ENCODE peak calls at places on chromosomes 11 and 22, in ten cellular contexts. R is activated CD4-positive, alpha-beta T cell treated with anti-CD3 and anti-CD28 coated beads, Interleukin-2, amount 10 ng/mL, durations not matched to agents 7 days and 5 days; F is NCI-H1436; S is COR-L47; K is activated naive CD4-positive, alpha-beta T cell treated with anti-CD3 and anti-CD28 coated beads, Interleukin-2, amount 50 U/mL, for 16 hours; I is CD8-positive, alpha-beta T cell; M is lung; U is NCI-H446 treated with DMSO at 0.1 percent for 48 hours; A is AG20443; T is midbrain. G is an unnamed sample.

GRCh38 chr11:96303067-96303466 is 39.9 kb downstream of the MAML2 start:
- DNase-seq in I (no peak), F (no peak), T (no peak), M (no peak), U (no peak), S (no peak), K (no peak), A (peak), R (no peak), G (no peak)

GRCh38 chr22:32080904-32081303 is 37.8 kb downstream of the SLC5A1 start:
- DNase-seq in I (no peak), A (peak), S (peak), K (peak), F (peak), M (no peak), R (peak), U (peak), T (no peak), G (peak)

GRCh38 chr11:44661311-44661717 is 65.4 kb upstream of the TSPAN18 start:
- DNase-seq in S (no peak), I (no peak), M (no peak), K (no peak), U (no peak), T (no peak), A (no peak), F (no peak), R (no peak), G (no peak)

GRCh38 chr11:93116641-93117577 is 80.9 kb downstream of the SLC36A4 start:
- DNase-seq in M (no peak), I (no peak), R (no peak), A (no peak), T (no peak), F (no peak), U (no peak), S (no peak), K (no peak), G (no peak)

GRCh38 chr22:46250783-46251125 is 661 bp upstream of the CDPF1 start:
- DNase-seq in A (no peak), R (peak), I (no peak), K (no peak), S (no peak), F (no peak), M (no peak), T (no peak), U (no peak), G (no peak)

GRCh38 chr11:69208190-69209037 is 52.7 kb downstream of the SMIM38 start:
- DNase-seq in M (no peak), A (no peak), U (no peak), K (peak), I (no peak), S (no peak), F (no peak), R (no peak), T (no peak), G (no peak)

GRCh38 chr22:46018859-46019258 is 41.9 kb upstream of the WNT7B start:
- DNase-seq in I (no peak), U (no peak), A (no peak), S (no peak), M (no peak), F (no peak), K (no peak), R (no peak), T (no peak), G (no peak)

GRCh38 chr11:112630496-112630895 is 330.7 kb upstream of the NCAM1 start:
- DNase-seq in S (no peak), T (no peak), F (no peak), A (no peak), U (no peak), I (no peak), M (no peak), R (no peak), K (no peak), G (no peak)

GRCh38 chr11:113506461-113506860 is 31.3 kb upstream of the DRD2 start:
- DNase-seq in R (no peak), I (no peak), M (no peak), S (no peak), T (no peak), F (no peak), U (no peak), A (no peak), K (no peak), G (no peak)

GRCh38 chr22:41217553-41218157 is 12.5 kb downstream of the L3MBTL2 start:
- DNase-seq in A (peak), T (peak), I (no peak), M (peak), R (peak), S (no peak), F (peak), U (no peak), K (peak), G (no peak)

GRCh38 chr11:130131957-130132850 is 27.4 kb upstream of the ST14 start:
- DNase-seq in R (peak), K (peak), I (peak), S (peak), M (peak), T (peak), F (peak), A (peak), U (peak), G (peak)

GRCh38 chr11:33329705-33330329 is 72.6 kb downstream of the HIPK3 start:
- DNase-seq in I (peak), A (peak), U (peak), K (peak), F (peak), S (peak), R (peak), T (peak), M (no peak), G (peak)